ENCODE peak calls at places on chromosomes 12 and 14, in ten cellular contexts. One of them, this sample, is unnamed.

GRCh38 chr12:52566847-52567291 is 6.8 kb downstream of the KRT74 start:
- DNase-seq in stimulated activated CD4-positive, alpha-beta T cell treated with anti-CD3 and anti-CD28 coated beads, Interleukin-4, amount 100 ng/mL, for 4 hours: peak; percentile 8
- DNase-seq in cardiac fibroblast: no peak
- DNase-seq in cortex of kidney: no peak
- DNase-seq in fibroblast of pulmonary artery: no peak
- DNase-seq in glutamatergic neuron: peak; percentile 39
- DNase-seq in GM12878: no peak
- DNase-seq in NCI-H69: no peak
- DNase-seq in HS-27A: no peak
- DNase-seq in AG09309: no peak
- DNase-seq in this sample: no peak

GRCh38 chr12:75774309-75775052 is 257.1 kb downstream of the PHLDA1 start:
- DNase-seq in HS-27A: no peak
- DNase-seq in stimulated activated CD4-positive, alpha-beta T cell treated with anti-CD3 and anti-CD28 coated beads, Interleukin-4, amount 100 ng/mL, for 4 hours: no peak
- DNase-seq in NCI-H69: peak; percentile 68
- DNase-seq in cardiac fibroblast: no peak
- DNase-seq in GM12878: no peak
- DNase-seq in glutamatergic neuron: no peak
- DNase-seq in fibroblast of pulmonary artery: no peak
- DNase-seq in AG09309: no peak
- DNase-seq in cortex of kidney: no peak
- DNase-seq in this sample: peak; percentile 72

GRCh38 chr12:33223956-33224355 is 215.7 kb downstream of the SYT10 start:
- DNase-seq in NCI-H69: no peak
- DNase-seq in GM12878: no peak
- DNase-seq in AG09309: no peak
- DNase-seq in cardiac fibroblast: no peak
- DNase-seq in glutamatergic neuron: no peak
- DNase-seq in cortex of kidney: no peak
- DNase-seq in fibroblast of pulmonary artery: no peak
- DNase-seq in stimulated activated CD4-positive, alpha-beta T cell treated with anti-CD3 and anti-CD28 coated beads, Interleukin-4, amount 100 ng/mL, for 4 hours: no peak
- DNase-seq in HS-27A: no peak
- DNase-seq in this sample: no peak

GRCh38 chr14:54867011-54867410 is 35.6 kb downstream of the GCH1 start:
- DNase-seq in HS-27A: no peak
- DNase-seq in AG09309: no peak
- DNase-seq in stimulated activated CD4-positive, alpha-beta T cell treated with anti-CD3 and anti-CD28 coated beads, Interleukin-4, amount 100 ng/mL, for 4 hours: no peak
- DNase-seq in cortex of kidney: no peak
- DNase-seq in glutamatergic neuron: no peak
- DNase-seq in cardiac fibroblast: peak; percentile 59
- DNase-seq in NCI-H69: no peak
- DNase-seq in fibroblast of pulmonary artery: peak; percentile 72
- DNase-seq in GM12878: no peak
- DNase-seq in this sample: peak; percentile 73

GRCh38 chr12:104909761-104910160 is 48.3 kb downstream of the SLC41A2 start:
- DNase-seq in AG09309: no peak
- DNase-seq in GM12878: no peak
- DNase-seq in stimulated activated CD4-positive, alpha-beta T cell treated with anti-CD3 and anti-CD28 coated beads, Interleukin-4, amount 100 ng/mL, for 4 hours: no peak
- DNase-seq in NCI-H69: no peak
- DNase-seq in cardiac fibroblast: peak; percentile 38
- DNase-seq in glutamatergic neuron: no peak
- DNase-seq in cortex of kidney: no peak
- DNase-seq in HS-27A: no peak
- DNase-seq in fibroblast of pulmonary artery: peak; percentile 63
- DNase-seq in this sample: peak; percentile 95

GRCh38 chr12:1798734-1799067 is 21.7 kb upstream of the LRTM2 start:
- DNase-seq in fibroblast of pulmonary artery: no peak
- DNase-seq in cortex of kidney: no peak
- DNase-seq in GM12878: no peak
- DNase-seq in glutamatergic neuron: no peak
- DNase-seq in NCI-H69: no peak
- DNase-seq in stimulated activated CD4-positive, alpha-beta T cell treated with anti-CD3 and anti-CD28 coated beads, Interleukin-4, amount 100 ng/mL, for 4 hours: no peak
- DNase-seq in AG09309: no peak
- DNase-seq in HS-27A: no peak
- DNase-seq in cardiac fibroblast: no peak
- DNase-seq in this sample: no peak

GRCh38 chr12:94714378-94714777 is 64.0 kb upstream of the TMCC3 start:
- DNase-seq in NCI-H69: peak; percentile 47
- DNase-seq in GM12878: no peak
- DNase-seq in AG09309: no peak
- DNase-seq in glutamatergic neuron: peak; percentile 77
- DNase-seq in stimulated activated CD4-positive, alpha-beta T cell treated with anti-CD3 and anti-CD28 coated beads, Interleukin-4, amount 100 ng/mL, for 4 hours: no peak
- DNase-seq in cortex of kidney: no peak
- DNase-seq in HS-27A: no peak
- DNase-seq in cardiac fibroblast: peak; percentile 86
- DNase-seq in fibroblast of pulmonary artery: peak; percentile 38
- DNase-seq in this sample: peak; percentile 47

GRCh38 chr12:46692606-46693005 is 133.2 kb downstream of the SLC38A4 start:
- DNase-seq in cardiac fibroblast: no peak
- DNase-seq in stimulated activated CD4-positive, alpha-beta T cell treated with anti-CD3 and anti-CD28 coated beads, Interleukin-4, amount 100 ng/mL, for 4 hours: no peak
- DNase-seq in glutamatergic neuron: no peak
- DNase-seq in fibroblast of pulmonary artery: no peak
- DNase-seq in GM12878: no peak
- DNase-seq in AG09309: no peak
- DNase-seq in cortex of kidney: no peak
- DNase-seq in NCI-H69: no peak
- DNase-seq in HS-27A: no peak
- DNase-seq in this sample: no peak

GRCh38 chr12:127657036-127657435 is 609.9 kb upstream of the TMEM132C start:
- DNase-seq in HS-27A: no peak
- DNase-seq in cortex of kidney: no peak
- DNase-seq in glutamatergic neuron: no peak
- DNase-seq in fibroblast of pulmonary artery: no peak
- DNase-seq in stimulated activated CD4-positive, alpha-beta T cell treated with anti-CD3 and anti-CD28 coated beads, Interleukin-4, amount 100 ng/mL, for 4 hours: no peak
- DNase-seq in cardiac fibroblast: no peak
- DNase-seq in AG09309: peak; percentile 64
- DNase-seq in NCI-H69: no peak
- DNase-seq in GM12878: no peak
- DNase-seq in this sample: no peak

GRCh38 chr14:104684449-104684821 is 5.0 kb upstream of the INF2 start:
- DNase-seq in AG09309: no peak
- DNase-seq in GM12878: no peak
- DNase-seq in cortex of kidney: no peak
- DNase-seq in fibroblast of pulmonary artery: no peak
- DNase-seq in NCI-H69: no peak
- DNase-seq in cardiac fibroblast: no peak
- DNase-seq in HS-27A: no peak
- DNase-seq in stimulated activated CD4-positive, alpha-beta T cell treated with anti-CD3 and anti-CD28 coated beads, Interleukin-4, amount 100 ng/mL, for 4 hours: no peak
- DNase-seq in glutamatergic neuron: no peak
- DNase-seq in this sample: no peak

GRCh38 chr12:125330645-125331341 is 265.6 kb downstream of the AACS start:
- DNase-seq in glutamatergic neuron: peak; percentile 97
- DNase-seq in GM12878: no peak
- DNase-seq in HS-27A: no peak
- DNase-seq in cardiac fibroblast: peak; percentile 34
- DNase-seq in NCI-H69: peak; percentile 24
- DNase-seq in AG09309: no peak
- DNase-seq in stimulated activated CD4-positive, alpha-beta T cell treated with anti-CD3 and anti-CD28 coated beads, Interleukin-4, amount 100 ng/mL, for 4 hours: peak; percentile 2
- DNase-seq in fibroblast of pulmonary artery: peak; percentile 20
- DNase-seq in cortex of kidney: no peak
- DNase-seq in this sample: peak; percentile 26

GRCh38 chr12:49964849-49965624 is 3.4 kb downstream of the AQP5 start:
- DNase-seq in glutamatergic neuron: no peak
- DNase-seq in HS-27A: no peak
- DNase-seq in cortex of kidney: no peak
- DNase-seq in cardiac fibroblast: no peak
- DNase-seq in stimulated activated CD4-positive, alpha-beta T cell treated with anti-CD3 and anti-CD28 coated beads, Interleukin-4, amount 100 ng/mL, for 4 hours: no peak
- DNase-seq in AG09309: no peak
- DNase-seq in NCI-H69: no peak
- DNase-seq in GM12878: no peak
- DNase-seq in fibroblast of pulmonary artery: no peak
- DNase-seq in this sample: no peak

GRCh38 chr12:131867891-131868675 is 26.3 kb upstream of the ULK1 start:
- DNase-seq in fibroblast of pulmonary artery: no peak
- DNase-seq in stimulated activated CD4-positive, alpha-beta T cell treated with anti-CD3 and anti-CD28 coated beads, Interleukin-4, amount 100 ng/mL, for 4 hours: no peak
- DNase-seq in cortex of kidney: no peak
- DNase-seq in cardiac fibroblast: no peak
- DNase-seq in HS-27A: no peak
- DNase-seq in GM12878: no peak
- DNase-seq in NCI-H69: no peak
- DNase-seq in AG09309: no peak
- DNase-seq in glutamatergic neuron: no peak
- DNase-seq in this sample: no peak

GRCh38 chr12:116665666-116666304 is 72.1 kb downstream of the SPRING1 start:
- DNase-seq in fibroblast of pulmonary artery: no peak
- DNase-seq in glutamatergic neuron: no peak
- DNase-seq in cortex of kidney: no peak
- DNase-seq in stimulated activated CD4-positive, alpha-beta T cell treated with anti-CD3 and anti-CD28 coated beads, Interleukin-4, amount 100 ng/mL, for 4 hours: no peak
- DNase-seq in AG09309: peak; percentile 25
- DNase-seq in NCI-H69: no peak
- DNase-seq in cardiac fibroblast: no peak
- DNase-seq in HS-27A: no peak
- DNase-seq in GM12878: no peak
- DNase-seq in this sample: no peak

GRCh38 chr14:63510538-63510937 is 32.6 kb downstream of the PPP2R5E start:
- DNase-seq in cortex of kidney: no peak
- DNase-seq in AG09309: no peak
- DNase-seq in fibroblast of pulmonary artery: no peak
- DNase-seq in cardiac fibroblast: no peak
- DNase-seq in stimulated activated CD4-positive, alpha-beta T cell treated with anti-CD3 and anti-CD28 coated beads, Interleukin-4, amount 100 ng/mL, for 4 hours: no peak
- DNase-seq in NCI-H69: no peak
- DNase-seq in HS-27A: no peak
- DNase-seq in glutamatergic neuron: no peak
- DNase-seq in GM12878: peak; percentile 66
- DNase-seq in this sample: no peak

GRCh38 chr12:94566345-94566744 is 84.0 kb downstream of the TMCC3 start:
- DNase-seq in AG09309: no peak
- DNase-seq in glutamatergic neuron: no peak
- DNase-seq in fibroblast of pulmonary artery: no peak
- DNase-seq in stimulated activated CD4-positive, alpha-beta T cell treated with anti-CD3 and anti-CD28 coated beads, Interleukin-4, amount 100 ng/mL, for 4 hours: no peak
- DNase-seq in GM12878: no peak
- DNase-seq in HS-27A: no peak
- DNase-seq in cardiac fibroblast: no peak
- DNase-seq in NCI-H69: peak; percentile 5
- DNase-seq in cortex of kidney: no peak
- DNase-seq in this sample: no peak

GRCh38 chr14:91298576-91298975 is 54.1 kb upstream of the GPR68 start:
- DNase-seq in GM12878: no peak
- DNase-seq in fibroblast of pulmonary artery: no peak
- DNase-seq in stimulated activated CD4-positive, alpha-beta T cell treated with anti-CD3 and anti-CD28 coated beads, Interleukin-4, amount 100 ng/mL, for 4 hours: no peak
- DNase-seq in cardiac fibroblast: no peak
- DNase-seq in NCI-H69: no peak
- DNase-seq in HS-27A: no peak
- DNase-seq in glutamatergic neuron: no peak
- DNase-seq in cortex of kidney: no peak
- DNase-seq in AG09309: no peak
- DNase-seq in this sample: peak; percentile 49

GRCh38 chr12:52539024-52539820 is 13.7 kb downstream of the KRT71 start:
- DNase-seq in cardiac fibroblast: peak; percentile 28
- DNase-seq in NCI-H69: peak; percentile 76
- DNase-seq in AG09309: peak; percentile 69
- DNase-seq in fibroblast of pulmonary artery: peak; percentile 66
- DNase-seq in HS-27A: peak; percentile 22
- DNase-seq in cortex of kidney: no peak
- DNase-seq in GM12878: no peak
- DNase-seq in stimulated activated CD4-positive, alpha-beta T cell treated with anti-CD3 and anti-CD28 coated beads, Interleukin-4, amount 100 ng/mL, for 4 hours: no peak
- DNase-seq in glutamatergic neuron: no peak
- DNase-seq in this sample: peak; percentile 19

GRCh38 chr12:131290255-131290959 is 336.7 kb downstream of the ADGRD1 start:
- DNase-seq in GM12878: no peak
- DNase-seq in NCI-H69: no peak
- DNase-seq in glutamatergic neuron: no peak
- DNase-seq in AG09309: no peak
- DNase-seq in fibroblast of pulmonary artery: no peak
- DNase-seq in cortex of kidney: no peak
- DNase-seq in cardiac fibroblast: no peak
- DNase-seq in stimulated activated CD4-positive, alpha-beta T cell treated with anti-CD3 and anti-CD28 coated beads, Interleukin-4, amount 100 ng/mL, for 4 hours: no peak
- DNase-seq in HS-27A: no peak
- DNase-seq in this sample: no peak

GRCh38 chr14:89618821-89619551 is 202.0 kb upstream of the FOXN3 start:
- DNase-seq in NCI-H69: peak; percentile 94
- DNase-seq in glutamatergic neuron: peak; percentile 87
- DNase-seq in fibroblast of pulmonary artery: peak; percentile 73
- DNase-seq in cortex of kidney: no peak
- DNase-seq in GM12878: no peak
- DNase-seq in HS-27A: no peak
- DNase-seq in stimulated activated CD4-positive, alpha-beta T cell treated with anti-CD3 and anti-CD28 coated beads, Interleukin-4, amount 100 ng/mL, for 4 hours: peak; percentile 52
- DNase-seq in AG09309: no peak
- DNase-seq in cardiac fibroblast: peak; percentile 57
- DNase-seq in this sample: peak; percentile 57

GRCh38 chr12:77861317-77861716 is 30.6 kb downstream of the NAV3 start:
- DNase-seq in GM12878: no peak
- DNase-seq in cortex of kidney: no peak
- DNase-seq in AG09309: no peak
- DNase-seq in NCI-H69: no peak
- DNase-seq in fibroblast of pulmonary artery: no peak
- DNase-seq in stimulated activated CD4-positive, alpha-beta T cell treated with anti-CD3 and anti-CD28 coated beads, Interleukin-4, amount 100 ng/mL, for 4 hours: no peak
- DNase-seq in cardiac fibroblast: peak; percentile 11
- DNase-seq in HS-27A: no peak
- DNase-seq in glutamatergic neuron: no peak
- DNase-seq in this sample: no peak

GRCh38 chr12:5244513-5244972 is 187.4 kb upstream of the NTF3 start:
- DNase-seq in cardiac fibroblast: no peak
- DNase-seq in AG09309: no peak
- DNase-seq in cortex of kidney: no peak
- DNase-seq in NCI-H69: peak; percentile 83
- DNase-seq in HS-27A: no peak
- DNase-seq in GM12878: no peak
- DNase-seq in stimulated activated CD4-positive, alpha-beta T cell treated with anti-CD3 and anti-CD28 coated beads, Interleukin-4, amount 100 ng/mL, for 4 hours: no peak
- DNase-seq in glutamatergic neuron: no peak
- DNase-seq in fibroblast of pulmonary artery: no peak
- DNase-seq in this sample: no peak

GRCh38 chr12:105671720-105672119 is 341.2 kb downstream of the C12orf75 start:
- DNase-seq in cardiac fibroblast: no peak
- DNase-seq in NCI-H69: no peak
- DNase-seq in AG09309: peak; percentile 52
- DNase-seq in fibroblast of pulmonary artery: no peak
- DNase-seq in stimulated activated CD4-positive, alpha-beta T cell treated with anti-CD3 and anti-CD28 coated beads, Interleukin-4, amount 100 ng/mL, for 4 hours: no peak
- DNase-seq in cortex of kidney: no peak
- DNase-seq in GM12878: no peak
- DNase-seq in glutamatergic neuron: no peak
- DNase-seq in HS-27A: no peak
- DNase-seq in this sample: peak; percentile 12

GRCh38 chr12:85681333-85681732 is 154.9 kb downstream of the RASSF9 start:
- DNase-seq in GM12878: no peak
- DNase-seq in fibroblast of pulmonary artery: no peak
- DNase-seq in AG09309: no peak
- DNase-seq in cortex of kidney: no peak
- DNase-seq in stimulated activated CD4-positive, alpha-beta T cell treated with anti-CD3 and anti-CD28 coated beads, Interleukin-4, amount 100 ng/mL, for 4 hours: no peak
- DNase-seq in cardiac fibroblast: no peak
- DNase-seq in glutamatergic neuron: no peak
- DNase-seq in HS-27A: no peak
- DNase-seq in NCI-H69: no peak
- DNase-seq in this sample: no peak

GRCh38 chr12:67784831-67785230 is 136.3 kb downstream of the DYRK2 start:
- DNase-seq in stimulated activated CD4-positive, alpha-beta T cell treated with anti-CD3 and anti-CD28 coated beads, Interleukin-4, amount 100 ng/mL, for 4 hours: no peak
- DNase-seq in cardiac fibroblast: no peak
- DNase-seq in AG09309: no peak
- DNase-seq in glutamatergic neuron: no peak
- DNase-seq in fibroblast of pulmonary artery: no peak
- DNase-seq in cortex of kidney: no peak
- DNase-seq in NCI-H69: no peak
- DNase-seq in GM12878: no peak
- DNase-seq in HS-27A: no peak
- DNase-seq in this sample: no peak

GRCh38 chr14:87863047-87863446 is 129.9 kb downstream of the GALC start:
- DNase-seq in fibroblast of pulmonary artery: no peak
- DNase-seq in NCI-H69: no peak
- DNase-seq in glutamatergic neuron: no peak
- DNase-seq in cardiac fibroblast: no peak
- DNase-seq in cortex of kidney: no peak
- DNase-seq in GM12878: no peak
- DNase-seq in AG09309: no peak
- DNase-seq in HS-27A: no peak
- DNase-seq in stimulated activated CD4-positive, alpha-beta T cell treated with anti-CD3 and anti-CD28 coated beads, Interleukin-4, amount 100 ng/mL, for 4 hours: no peak
- DNase-seq in this sample: no peak